ENCODE peak calls at places on chromosome 15, in eight cellular contexts. I, H, T, G, N, V, D and W are unnamed samples.

GRCh38 chr15:65612616-65612946 is 1.6 kb upstream of the INTS14 start:
- DNase-seq in N (no peak), D (no peak), H (peak; percentile 20), V (no peak), I (no peak), G (peak; percentile 31), T (no peak), W (no peak)

GRCh38 chr15:101437209-101437608 is 52.3 kb downstream of the PCSK6 start:
- DNase-seq in N (no peak), V (no peak), T (peak; percentile 8), D (no peak), H (no peak), G (no peak), I (no peak), W (no peak)

GRCh38 chr15:98754283-98755022 is 106.1 kb downstream of the IGF1R start:
- DNase-seq in I (no peak), N (no peak), D (no peak), V (no peak), T (peak; percentile 36), G (no peak), H (peak; percentile 53), W (no peak)

GRCh38 chr15:71440479-71441071 is 325.3 kb downstream of the THSD4 start:
- DNase-seq in N (no peak), T (peak; percentile 66), D (no peak), G (peak; percentile 67), V (peak; percentile 62), I (peak; percentile 71), H (peak; percentile 85), W (peak; percentile 79)

GRCh38 chr15:77409259-77410156 is 10.4 kb downstream of the PEAK1 start:
- DNase-seq in H (peak; percentile 24), G (no peak), I (no peak), N (no peak), T (no peak), D (no peak), V (no peak), W (no peak)

GRCh38 chr15:83709246-83709645 is 55.3 kb downstream of the ADAMTSL3 start:
- DNase-seq in T (no peak), V (no peak), D (no peak), N (no peak), I (no peak), H (peak; percentile 70), G (peak; percentile 80), W (no peak)

GRCh38 chr15:55281517-55282227 is 7.9 kb downstream of the RAB27A start:
- DNase-seq in N (no peak), G (no peak), V (no peak), H (no peak), T (peak; percentile 0), I (no peak), D (no peak), W (no peak)

GRCh38 chr15:29870495-29871151 is 48.4 kb upstream of the TJP1 start:
- DNase-seq in H (no peak), D (no peak), G (no peak), N (peak; percentile 57), T (no peak), I (no peak), V (no peak), W (no peak)

GRCh38 chr15:67105065-67105951 is 39.9 kb downstream of the SMAD3 start:
- DNase-seq in V (peak; percentile 98), D (no peak), G (peak; percentile 96), T (peak; percentile 97), H (peak; percentile 99), I (peak; percentile 80), N (peak; percentile 71), W (peak; percentile 90)

GRCh38 chr15:92809880-92810361 is 90.2 kb upstream of the CHD2 start:
- DNase-seq in H (peak; percentile 65), V (peak; percentile 51), T (peak; percentile 63), D (no peak), N (no peak), I (no peak), G (peak; percentile 32), W (peak; percentile 64)